ENCODE peak calls at places on chromosome 21, in four cellular contexts. I is NCI-H1048, Q is NCI-H1694, X is NCI-H524 treated with DMSO at 0.1 percent for 48 hours. P is an unnamed sample.

GRCh38 chr21:45388611-45389296 is 16.2 kb upstream of the COL18A1 start:
- DNase-seq in I (no peak), Q (no peak), X (no peak), P (no peak)

GRCh38 chr21:18164933-18165332 is 79.7 kb upstream of the CHODL start:
- DNase-seq in I (no peak), Q (peak), X (no peak), P (peak)

GRCh38 chr21:41418956-41419680 is 6.9 kb upstream of the MX1 start:
- DNase-seq in I (no peak), Q (no peak), X (no peak), P (no peak)

GRCh38 chr21:39082656-39083376 is 100.4 kb downstream of the PSMG1 start:
- DNase-seq in I (no peak), Q (no peak), X (no peak), P (no peak)

GRCh38 chr21:23853796-23854379 is 1753.4 kb downstream of the MRPL39 start:
- DNase-seq in I (no peak), Q (no peak), X (no peak), P (peak)

GRCh38 chr21:45644041-45644906 is 749 bp downstream of the PCBP3 start:
- DNase-seq in I (no peak), Q (no peak), X (no peak), P (no peak)

GRCh38 chr21:27301216-27301615 is 334.3 kb upstream of the ADAMTS5 start:
- DNase-seq in I (no peak), Q (no peak), X (no peak), P (no peak)

GRCh38 chr21:46557919-46558392 is 46.9 kb downstream of the S100B start:
- DNase-seq in I (no peak), Q (no peak), X (no peak), P (no peak)

GRCh38 chr21:27021046-27021445 is 54.2 kb upstream of the ADAMTS5 start:
- DNase-seq in I (no peak), Q (no peak), X (no peak), P (no peak)

GRCh38 chr21:41817228-41817627 is 50.4 kb upstream of the RIPK4 start:
- DNase-seq in I (no peak), Q (no peak), X (peak), P (peak)

GRCh38 chr21:26674324-26674723 is 101.2 kb upstream of the CYYR1 start:
- DNase-seq in I (no peak), Q (no peak), X (no peak), P (no peak)

GRCh38 chr21:28548291-28548690 is 444.4 kb downstream of the LTN1 start:
- DNase-seq in I (no peak), Q (no peak), X (no peak), P (no peak)